ENCODE peak calls at places on chromosome 2, in six cellular contexts. Y is SJSA1; J is NCI-H2081; K is activated CD8-positive, alpha-beta memory T cell treated with anti-CD3 and anti-CD28 coated beads for 24 hours; I is right cardiac atrium; B is stimulated activated CD4-positive, alpha-beta T cell treated with anti-CD3 and anti-CD28 coated beads, Interleukin-1b, Interleukin-23, amount 100 ng/mL, for 24 hours. N is an unnamed sample.
A peak's percentile ranks its signal among the peaks of the same experiment; 100 is the strongest.

GRCh38 chr2:6909431-6910385 is 7.5 kb upstream of the RNF144A start:
- DNase-seq in Y (no peak), J (no peak), K (no peak), I (no peak), B (no peak), N (peak; percentile 93)

GRCh38 chr2:66851449-66851872 is 416.5 kb downstream of the MEIS1 start:
- DNase-seq in Y (peak; percentile 61), J (no peak), K (no peak), I (no peak), B (no peak), N (no peak)

GRCh38 chr2:74047152-74047551 is 62.4 kb downstream of the TET3 start:
- DNase-seq in Y (no peak), J (no peak), K (no peak), I (no peak), B (no peak), N (no peak)

GRCh38 chr2:73156539-73157124 is 43.9 kb upstream of the RAB11FIP5 start:
- DNase-seq in Y (peak; percentile 37), J (peak; percentile 27), K (peak; percentile 74), I (peak; percentile 85), B (no peak), N (peak; percentile 32)

GRCh38 chr2:10344105-10345066 is 41.7 kb downstream of the HPCAL1 start:
- DNase-seq in Y (peak; percentile 16), J (no peak), K (no peak), I (no peak), B (no peak), N (no peak)

GRCh38 chr2:236970656-236971010 is 115.1 kb upstream of the COPS8 start:
- DNase-seq in Y (no peak), J (no peak), K (no peak), I (no peak), B (no peak), N (no peak)

GRCh38 chr2:213098612-213099011 is 52.8 kb downstream of the IKZF2 start:
- DNase-seq in Y (no peak), J (no peak), K (no peak), I (peak; percentile 45), B (no peak), N (no peak)

GRCh38 chr2:215668329-215668728 is 232.5 kb upstream of the FN1 start:
- DNase-seq in Y (no peak), J (no peak), K (no peak), I (peak; percentile 69), B (no peak), N (no peak)

GRCh38 chr2:225493420-225494099 is 94.0 kb downstream of the NYAP2 start:
- DNase-seq in Y (no peak), J (no peak), K (no peak), I (no peak), B (no peak), N (no peak)

GRCh38 chr2:240464514-240465241 is 29.2 kb downstream of the GPC1 start:
- DNase-seq in Y (no peak), J (no peak), K (peak; percentile 50), I (peak; percentile 18), B (no peak), N (no peak)

GRCh38 chr2:23026671-23027070 is 358.3 kb upstream of the KLHL29 start:
- DNase-seq in Y (no peak), J (no peak), K (no peak), I (no peak), B (no peak), N (no peak)

GRCh38 chr2:237497820-237498128 is 10.7 kb downstream of the MLPH start:
- DNase-seq in Y (no peak), J (no peak), K (no peak), I (no peak), B (no peak), N (no peak)